ENCODE peak calls at places on chromosomes 3 and 15, in five cellular contexts. W is psoas muscle, O is SJSA1, B is GM23248, R is dorsolateral prefrontal cortex. S is an unnamed sample. For H3K27me3, the result is how much of the 10 kb centered on the place peaks cover.

GRCh38 chr15:82551646-82552247 is 11.5 kb upstream of the RPS17 start:
- DNase-seq in W (no peak), O (no peak), B (no peak), R (no peak), S (no peak)

GRCh38 chr15:70829366-70830166 is 24.4 kb downstream of the LARP6 start:
- DNase-seq in W (no peak), O (no peak), B (peak), R (no peak), S (no peak)

GRCh38 chr3:5314897-5315296 is 127.4 kb downstream of the EDEM1 start:
- DNase-seq in W (no peak), O (no peak), B (no peak), R (no peak), S (no peak)

GRCh38 chr3:149879872-149880271 is 66.9 kb downstream of the RNF13 start:
- DNase-seq in W (peak), O (peak), B (peak), R (peak), S (peak)

GRCh38 chr15:28936481-28936881 is 50.7 kb downstream of the APBA2 start:
- DNase-seq in W (no peak), O (no peak), B (no peak), R (no peak), S (no peak)

GRCh38 chr3:123353852-123354238 is 95.0 kb downstream of the ADCY5 start:
- DNase-seq in W (no peak), O (no peak), B (no peak), R (no peak), S (no peak)

GRCh38 chr15:100612539-100612938 is 10.2 kb downstream of the ASB7 start:
- DNase-seq in W (no peak), O (no peak), B (no peak), R (no peak), S (no peak)

GRCh38 chr3:151383111-151383510 is 1.4 kb downstream of the P2RY12 start:
- DNase-seq in W (no peak), O (no peak), B (no peak), R (no peak), S (no peak)

GRCh38 chr3:101172516-101172915 is 147.9 kb downstream of the IMPG2 start:
- DNase-seq in W (no peak), O (no peak), B (no peak), R (no peak), S (no peak)

GRCh38 chr3:49053543-49053942 is 24.3 kb upstream of the IMPDH2 start:
- DNase-seq in W (no peak), O (no peak), B (no peak), R (no peak), S (no peak)

GRCh38 chr15:97654677-97655076 is 305.8 kb upstream of the ARRDC4 start:
- DNase-seq in W (no peak), O (no peak), B (no peak), R (no peak), S (no peak)

GRCh38 chr3:43477600-43477999 is 144.2 kb downstream of the ANO10 start:
- DNase-seq in W (peak), O (no peak), B (no peak), R (no peak), S (no peak)

GRCh38 chr3:10366681-10367101 is 45.8 kb upstream of the SEC13 start:
- DNase-seq in W (no peak), O (peak), B (peak), R (no peak), S (no peak)

GRCh38 chr15:67176195-67176971 is 78.1 kb downstream of the AAGAB start:
- DNase-seq in W (peak), O (no peak), B (no peak), R (no peak), S (no peak)

GRCh38 chr15:48456126-48456525 is 124.9 kb downstream of the DUT start:
- DNase-seq in W (no peak), O (no peak), B (peak), R (no peak), S (no peak)

GRCh38 chr3:79354179-79354688 is 413.6 kb downstream of the ROBO1 start:
- DNase-seq in W (no peak), O (no peak), B (no peak), R (no peak), S (no peak)

GRCh38 chr3:97938444-97938843 is 33.8 kb downstream of the RIOX2 start:
- DNase-seq in W (no peak), O (no peak), B (peak), R (no peak), S (no peak)

GRCh38 chr3:32374788-32375595 is 16.7 kb upstream of the CMTM7 start:
- DNase-seq in W (no peak), O (peak), B (peak), R (peak), S (peak)

GRCh38 chr3:65914032-65914739 is 124.5 kb downstream of the MAGI1 start:
- DNase-seq in W (no peak), O (no peak), B (no peak), R (peak), S (peak)

GRCh38 chr15:90232941-90233700 is 620 bp downstream of the CIB1 start:
- DNase-seq in W (peak), O (no peak), B (peak), R (no peak), S (peak)

GRCh38 chr3:127264292-127264691 is 23.6 kb downstream of the PRR20G start:
- DNase-seq in W (no peak), O (no peak), B (peak), R (no peak), S (no peak)

GRCh38 chr15:86398986-86399677 is 319.5 kb downstream of the AGBL1 start:
- DNase-seq in W (peak), O (no peak), B (no peak), R (no peak), S (no peak)

GRCh38 chr3:324423-324822 is 127.9 kb downstream of the CHL1 start:
- DNase-seq in W (no peak), O (no peak), B (no peak), R (no peak), S (no peak)

GRCh38 chr3:126672340-126672739 is 17.4 kb upstream of the TXNRD3 start:
- DNase-seq in W (no peak), O (no peak), B (no peak), R (no peak), S (no peak)

GRCh38 chr3:189355115-189355480 is 183.3 kb downstream of the TPRG1 start:
- DNase-seq in W (no peak), O (no peak), B (peak), R (no peak), S (no peak)

GRCh38 chr15:50925281-50925680 is 16.8 kb downstream of the AP4E1 start:
- DNase-seq in W (no peak), O (no peak), B (no peak), R (no peak), S (no peak)

GRCh38 chr3:154195620-154196366 is 74.6 kb downstream of the ARHGEF26 start:
- DNase-seq in W (no peak), O (no peak), B (no peak), R (no peak), S (no peak)

GRCh38 chr15:99145005-99145404 is 40.1 kb downstream of the SYNM start:
- DNase-seq in W (no peak), O (no peak), B (no peak), R (no peak), S (no peak)

GRCh38 chr15:99143655-99144610 is 39.1 kb downstream of the SYNM start:
- DNase-seq in W (peak), O (no peak), B (peak), R (no peak), S (peak)

GRCh38 chr15:99142562-99142961 is 37.7 kb downstream of the SYNM start:
- DNase-seq in W (no peak), O (no peak), B (no peak), R (no peak), S (no peak)

GRCh38 chr15:99141943-99142342 is 37.1 kb downstream of the SYNM start:
- DNase-seq in W (no peak), O (no peak), B (no peak), R (no peak), S (no peak)

DNA sequence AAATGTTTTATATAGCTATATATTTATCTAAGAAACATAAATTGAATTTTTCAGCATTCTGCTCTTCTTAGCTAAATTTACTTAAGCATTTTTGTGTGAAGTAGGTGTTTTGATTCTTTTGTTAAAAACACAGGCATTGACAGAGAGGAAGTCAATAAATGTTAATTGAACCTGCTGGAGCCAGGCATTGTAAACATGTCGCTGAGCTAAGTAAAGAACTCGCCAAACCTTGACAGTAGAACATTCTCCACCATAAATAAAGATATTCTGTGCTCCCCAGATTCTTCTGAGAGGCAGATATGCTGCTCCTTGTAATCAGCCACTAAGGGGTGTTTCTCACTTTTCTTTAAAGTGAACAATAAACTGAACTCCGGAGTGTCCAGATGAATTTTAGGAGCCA is 38.4 kb downstream of the SYNM start:
- DNase-seq in W (no peak), O (no peak), B (no peak), R (no peak), S (no peak)
- H3K27ac ChIP-seq in W (peak), O (no peak), B (peak), R (peak), S (no peak)

GRCh38 chr15:62584301-62585235 is 419.5 kb upstream of the C2CD4B start:
- DNase-seq in W (no peak), O (no peak), B (no peak), R (no peak), S (no peak)
- H3K27me3 ChIP-seq in W (under half), O (under half), B (under half), R (under half), S (under half)

DNA sequence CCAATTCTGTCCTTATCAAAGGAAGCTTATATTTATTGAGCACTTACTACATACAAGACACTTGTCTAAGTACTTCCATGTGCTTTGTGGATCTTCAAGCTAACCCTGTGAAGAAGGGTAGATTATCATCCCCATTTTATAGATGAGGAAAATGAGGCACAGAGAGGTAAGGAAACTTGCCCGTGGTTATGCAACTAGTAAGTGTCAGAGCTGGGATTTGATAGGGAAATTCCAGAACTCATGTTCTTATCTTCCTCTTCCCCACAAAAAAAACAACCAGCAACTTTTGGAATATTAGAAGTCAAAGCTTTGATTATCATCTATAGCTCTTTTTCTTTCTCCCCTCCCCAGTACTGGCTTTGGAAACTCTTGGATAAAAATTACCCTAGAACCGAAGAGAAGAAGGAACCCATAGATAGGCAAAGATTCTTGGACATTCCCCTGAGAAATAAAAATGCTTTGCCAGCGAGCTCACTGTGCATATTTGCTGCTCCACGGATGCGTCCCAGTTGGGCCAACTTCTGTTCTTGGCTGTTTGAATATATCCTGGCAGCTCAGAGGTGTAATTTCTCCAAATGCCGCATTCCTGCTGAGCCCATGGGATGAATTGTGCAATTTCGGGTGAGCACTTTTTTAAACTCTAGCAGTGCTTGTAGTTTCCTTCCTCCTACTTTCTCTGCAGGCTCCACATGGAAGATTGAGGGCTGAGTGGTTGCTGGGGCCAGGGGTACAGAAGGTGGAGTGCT is 591.5 kb upstream of the CFAP20DC start:
- DNase-seq in W (peak), O (no peak), B (peak), R (peak), S (no peak)
- H3K27ac ChIP-seq in W (no peak), O (no peak), B (no peak), R (no peak), S (no peak)

GRCh38 chr15:74257623-74258022 is 21.5 kb downstream of the CCDC33 start:
- DNase-seq in W (no peak), O (no peak), B (no peak), R (no peak), S (no peak)

GRCh38 chr15:74252291-74253080 is 16.4 kb downstream of the CCDC33 start:
- DNase-seq in W (no peak), O (no peak), B (peak), R (no peak), S (no peak)

GRCh38 chr15:74257105-74257504 is 21.0 kb downstream of the CCDC33 start:
- DNase-seq in W (no peak), O (no peak), B (no peak), R (no peak), S (no peak)

GRCh38 chr15:74251187-74251811 is 15.2 kb downstream of the CCDC33 start:
- DNase-seq in W (peak), O (no peak), B (no peak), R (peak), S (peak)

GRCh38 chr15:74253276-74253921 is 17.3 kb downstream of the CCDC33 start:
- DNase-seq in W (no peak), O (no peak), B (peak), R (no peak), S (no peak)
- H3K27me3 ChIP-seq in W (under half), O (under half), B (under half), R (under half), S (under half)

GRCh38 chr3:105836533-105836932 is 32.3 kb downstream of the CBLB start:
- DNase-seq in W (no peak), O (peak), B (peak), R (no peak), S (no peak)

GRCh38 chr3:105837143-105837740 is 31.6 kb downstream of the CBLB start:
- DNase-seq in W (no peak), O (no peak), B (no peak), R (no peak), S (no peak)

GRCh38 chr3:105837947-105838346 is 30.9 kb downstream of the CBLB start:
- DNase-seq in W (no peak), O (no peak), B (no peak), R (no peak), S (no peak)

GRCh38 chr3:105834768-105835167 is 34.0 kb downstream of the CBLB start:
- DNase-seq in W (no peak), O (no peak), B (no peak), R (no peak), S (no peak)

GRCh38 chr3:105835606-105836005 is 33.2 kb downstream of the CBLB start:
- DNase-seq in W (no peak), O (peak), B (no peak), R (no peak), S (no peak)
- H3K27ac ChIP-seq in W (no peak), O (peak), B (peak), R (no peak), S (no peak)

DNA sequence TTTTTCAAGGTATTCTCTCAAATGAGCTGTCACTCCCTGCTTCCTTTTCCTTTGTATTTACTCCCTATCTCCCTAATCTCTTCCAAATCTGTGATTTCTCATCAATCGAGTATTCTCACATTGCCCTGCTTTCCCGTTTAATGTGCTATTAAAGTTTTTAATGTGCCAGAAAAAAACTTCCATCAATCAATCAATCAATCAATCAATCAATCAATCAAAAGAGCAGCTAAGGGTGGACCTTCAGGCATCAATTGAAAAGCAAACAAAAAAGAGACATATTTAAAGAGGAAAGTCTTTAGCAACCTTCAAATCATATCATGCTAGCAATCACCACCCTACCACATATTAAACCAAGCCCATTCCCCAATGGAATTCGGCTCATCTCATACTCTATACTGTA is 58.9 kb downstream of the SATB1 start:
- DNase-seq in W (no peak), O (no peak), B (no peak), R (no peak), S (no peak)
- H3K27me3 ChIP-seq in W (under half), O (under half), B (under half), R (under half), S (under half)

DNA sequence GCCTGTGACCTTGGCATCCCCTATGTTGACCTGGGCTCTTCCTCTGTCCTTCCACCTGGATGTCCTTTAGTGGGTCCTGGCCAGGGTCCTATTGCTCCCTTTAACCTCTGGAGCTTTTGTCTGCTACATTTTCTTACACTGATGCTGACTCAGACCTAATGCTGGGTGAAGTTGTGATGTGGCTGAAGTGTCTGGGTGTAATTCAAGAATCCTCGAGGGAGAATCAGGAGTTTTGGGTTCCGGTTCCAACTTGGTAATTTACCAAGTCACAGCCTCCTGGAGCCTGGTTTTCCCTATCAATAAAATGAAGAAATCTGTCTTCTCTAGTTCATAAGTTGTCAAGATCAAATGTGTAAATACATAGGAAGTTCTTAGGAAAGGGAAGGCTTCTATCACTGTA is 25.6 kb downstream of the CEP19 start:
- DNase-seq in W (no peak), O (no peak), B (peak), R (no peak), S (no peak)
- H3K27ac ChIP-seq in W (no peak), O (no peak), B (no peak), R (no peak), S (no peak)

DNA sequence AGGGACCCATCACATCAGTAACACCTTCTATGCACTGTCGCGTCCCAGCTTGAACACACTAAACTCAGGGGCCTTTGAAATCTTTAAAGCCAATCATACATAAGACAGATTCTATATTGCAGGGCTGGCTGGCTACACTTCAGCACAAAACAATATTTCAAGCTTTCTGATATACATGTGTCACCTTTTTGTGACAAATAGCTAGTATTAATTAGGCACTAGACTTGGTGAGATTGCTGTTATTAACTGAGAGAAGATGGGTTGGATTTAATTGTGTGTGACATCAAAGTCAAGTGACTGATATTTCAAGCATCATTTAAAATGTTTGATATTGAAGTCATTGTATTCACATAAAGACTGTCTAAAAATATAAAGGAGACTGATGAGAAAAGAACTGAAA is 148.4 kb downstream of the ZIC4 start:
- DNase-seq in W (no peak), O (no peak), B (no peak), R (no peak), S (no peak)
- H3K27me3 ChIP-seq in W (under half), O (under half), B (under half), R (under half), S (under half)

GRCh38 chr3:56356820-56357219 is 111.4 kb downstream of the ERC2 start:
- DNase-seq in W (no peak), O (no peak), B (no peak), R (no peak), S (no peak)
- H3K27ac ChIP-seq in W (no peak), O (no peak), B (no peak), R (no peak), S (no peak)

GRCh38 chr3:53160660-53161344 is at the start of gene PRKCD:
- DNase-seq in W (peak), O (peak), B (peak), R (peak), S (peak)
- H3K27me3 ChIP-seq in W (under half), O (under half), B (under half), R (under half), S (under half)

S was measured in SJCRH30.